ENCODE peak calls at places on chromosomes 7 and 10, in ten cellular contexts. V is psoas muscle; P is H7; H is smooth muscle cell of the brain vasculature; Q is naive thymus-derived CD8-positive, alpha-beta T cell; A is stimulated activated CD4-positive, alpha-beta T cell treated with anti-CD3 and anti-CD28 coated beads, Interleukin-4, amount 100 ng/mL, for 48 hours; O is PC-9; U is hypothalamus; T is CD14-positive monocyte; C is ovary. K is an unnamed sample.
A peak's percentile ranks its signal among the peaks of the same experiment; 100 is the strongest.

GRCh38 chr7:83077328-83077727 is 85.4 kb downstream of the PCLO start:
- DNase-seq in V (no peak), P (no peak), H (no peak), Q (no peak), A (no peak), O (no peak), U (no peak), T (no peak), C (no peak), K (no peak)

GRCh38 chr10:72248477-72249151 is 25.1 kb upstream of the DDIT4 start:
- DNase-seq in V (peak; percentile 93), P (peak; percentile 74), H (no peak), Q (peak; percentile 88), A (peak; percentile 57), O (peak; percentile 52), U (peak; percentile 70), T (no peak), C (peak; percentile 88), K (peak; percentile 96)

GRCh38 chr7:93902777-93903423 is 3.5 kb upstream of the GNGT1 start:
- DNase-seq in V (no peak), P (peak; percentile 34), H (no peak), Q (no peak), A (no peak), O (no peak), U (no peak), T (no peak), C (peak; percentile 51), K (no peak)

GRCh38 chr7:3272691-3273141 is 28.3 kb upstream of the SDK1 start:
- DNase-seq in V (no peak), P (no peak), H (peak; percentile 50), Q (no peak), A (no peak), O (peak; percentile 77), U (no peak), T (no peak), C (no peak), K (no peak)

GRCh38 chr7:140003913-140004382 is 58.8 kb downstream of the PARP12 start:
- DNase-seq in V (no peak), P (peak; percentile 83), H (no peak), Q (no peak), A (no peak), O (no peak), U (no peak), T (no peak), C (no peak), K (no peak)

GRCh38 chr7:50362712-50363282 is 58.3 kb downstream of the IKZF1 start:
- DNase-seq in V (no peak), P (no peak), H (no peak), Q (peak; percentile 77), A (no peak), O (no peak), U (no peak), T (no peak), C (no peak), K (no peak)

GRCh38 chr10:61791216-61791615 is 110.3 kb upstream of the ARID5B start:
- DNase-seq in V (no peak), P (no peak), H (peak; percentile 75), Q (no peak), A (no peak), O (no peak), U (no peak), T (no peak), C (no peak), K (no peak)

GRCh38 chr7:47460251-47460989 is 121.5 kb downstream of the TNS3 start:
- DNase-seq in V (no peak), P (no peak), H (no peak), Q (no peak), A (no peak), O (no peak), U (no peak), T (no peak), C (no peak), K (no peak)

GRCh38 chr7:128859232-128860157 is 3.2 kb upstream of the ATP6V1F start:
- DNase-seq in V (peak; percentile 83), P (no peak), H (peak; percentile 50), Q (no peak), A (no peak), O (no peak), U (no peak), T (no peak), C (no peak), K (no peak)

GRCh38 chr10:31751401-31752080 is 177.1 kb downstream of the ARHGAP12 start:
- DNase-seq in V (no peak), P (no peak), H (no peak), Q (no peak), A (no peak), O (no peak), U (no peak), T (peak; percentile 92), C (no peak), K (no peak)

GRCh38 chr10:43816351-43817321 is 168.0 kb upstream of the ZNF32 start:
- DNase-seq in V (no peak), P (no peak), H (no peak), Q (peak; percentile 81), A (peak; percentile 55), O (no peak), U (no peak), T (no peak), C (peak; percentile 53), K (no peak)

GRCh38 chr7:32427769-32428291 is 62.4 kb downstream of the LSM5 start:
- DNase-seq in V (peak; percentile 81), P (peak; percentile 86), H (peak; percentile 54), Q (peak; percentile 77), A (peak; percentile 77), O (no peak), U (peak; percentile 33), T (no peak), C (no peak), K (peak; percentile 16)

GRCh38 chr7:26190417-26190869 is 10.1 kb downstream of the HNRNPA2B1 start:
- DNase-seq in V (no peak), P (no peak), H (no peak), Q (no peak), A (no peak), O (no peak), U (no peak), T (no peak), C (no peak), K (no peak)

GRCh38 chr7:44258423-44258760 is 57.6 kb downstream of the YKT6 start:
- DNase-seq in V (no peak), P (no peak), H (no peak), Q (no peak), A (no peak), O (no peak), U (no peak), T (no peak), C (no peak), K (no peak)

GRCh38 chr7:124856299-124856888 is 73.2 kb downstream of the POT1 start:
- DNase-seq in V (no peak), P (peak; percentile 7), H (no peak), Q (no peak), A (no peak), O (peak; percentile 36), U (no peak), T (no peak), C (no peak), K (no peak)

GRCh38 chr10:17001961-17002749 is 127.5 kb downstream of the CUBN start:
- DNase-seq in V (peak; percentile 71), P (no peak), H (peak; percentile 80), Q (no peak), A (no peak), O (no peak), U (no peak), T (no peak), C (peak; percentile 82), K (peak; percentile 70)

GRCh38 chr10:102629661-102630614 is 14.3 kb upstream of the TRIM8 start:
- DNase-seq in V (peak; percentile 59), P (peak; percentile 76), H (no peak), Q (no peak), A (no peak), O (peak; percentile 88), U (no peak), T (no peak), C (no peak), K (no peak)

GRCh38 chr10:75598998-75599397 is 167.6 kb downstream of the LRMDA start:
- DNase-seq in V (no peak), P (no peak), H (no peak), Q (no peak), A (no peak), O (no peak), U (no peak), T (no peak), C (no peak), K (no peak)

GRCh38 chr7:29548823-29549222 is 14.8 kb upstream of the PRR15 start:
- DNase-seq in V (no peak), P (no peak), H (no peak), Q (no peak), A (no peak), O (peak; percentile 84), U (no peak), T (no peak), C (no peak), K (no peak)

K was measured in lower leg skin.